ENCODE peak calls at places on chromosomes 2 and 18, in six cellular contexts. P is osteoblast, E is cardiac fibroblast, L is NCI-H1105, H is LHCN-M2, N is AG20443. Z is an unnamed sample.

GRCh38 chr2:20241973-20242726 is 17.2 kb upstream of the SDC1 start:
- DNase-seq in E (no peak), L (no peak), P (peak; percentile 81), H (no peak), N (peak; percentile 48), Z (no peak)

GRCh38 chr2:221529177-221529942 is 42.7 kb downstream of the EPHA4 start:
- DNase-seq in P (no peak), L (no peak), H (no peak), N (no peak), E (no peak), Z (no peak)

GRCh38 chr2:103367877-103368276 is 606.0 kb downstream of the TMEM182 start:
- DNase-seq in L (no peak), P (no peak), H (no peak), N (no peak), E (no peak), Z (no peak)

GRCh38 chr18:48820483-48821250 is 130.1 kb downstream of the SMAD7 start:
- DNase-seq in N (no peak), L (no peak), P (peak; percentile 50), E (no peak), H (no peak), Z (no peak)

GRCh38 chr2:223596208-223596607 is 6.0 kb downstream of the SCG2 start:
- DNase-seq in E (no peak), H (no peak), L (no peak), N (no peak), P (no peak), Z (no peak)

GRCh38 chr2:219772103-219772502 is 144.7 kb downstream of the SLC4A3 start:
- DNase-seq in P (no peak), L (peak; percentile 83), H (no peak), N (no peak), E (no peak), Z (no peak)

GRCh38 chr18:6876646-6877045 is 147.1 kb downstream of the ARHGAP28 start:
- DNase-seq in N (peak; percentile 48), E (no peak), P (no peak), H (peak; percentile 36), L (no peak), Z (no peak)

GRCh38 chr18:55396267-55396905 is 191.6 kb downstream of the TCF4 start:
- DNase-seq in P (no peak), H (no peak), E (no peak), L (no peak), N (no peak), Z (no peak)

GRCh38 chr2:88055049-88055435 is 541 bp downstream of the KRCC1 start:
- DNase-seq in P (peak; percentile 46), E (peak; percentile 54), H (peak; percentile 35), N (peak; percentile 34), L (no peak), Z (no peak)

GRCh38 chr2:118784860-118785259 is 62.6 kb downstream of the EN1 start:
- DNase-seq in P (no peak), L (no peak), H (no peak), N (no peak), E (no peak), Z (no peak)

GRCh38 chr2:99354060-99354459 is 16.9 kb downstream of the EIF5B start:
- DNase-seq in N (peak; percentile 26), P (peak; percentile 15), L (no peak), E (peak; percentile 29), H (peak; percentile 32), Z (no peak)

GRCh38 chr2:185676316-185676715 is 62.3 kb upstream of the FSIP2 start:
- DNase-seq in N (no peak), L (no peak), E (no peak), P (no peak), H (no peak), Z (no peak)

GRCh38 chr2:160371251-160372009 is 122.2 kb downstream of the RBMS1 start:
- DNase-seq in E (peak; percentile 66), L (peak; percentile 39), P (no peak), N (no peak), H (no peak), Z (no peak)

GRCh38 chr2:219687266-219687665 is 59.8 kb downstream of the SLC4A3 start:
- DNase-seq in L (no peak), E (peak; percentile 39), N (no peak), H (no peak), P (no peak), Z (no peak)

GRCh38 chr2:98455494-98455976 is 10.9 kb downstream of the INPP4A start:
- DNase-seq in N (peak; percentile 12), P (no peak), H (no peak), E (peak; percentile 27), L (no peak), Z (no peak)

GRCh38 chr2:120482334-120482733 is 136.4 kb downstream of the INHBB start:
- DNase-seq in L (no peak), E (no peak), H (no peak), N (no peak), P (no peak), Z (no peak)